ENCODE peak calls at places on chromosome 13, in eight cellular contexts. W is foreskin fibroblast, Q is GM23248, V is ovary, G is left lung, N is MM.1S, A is heart right ventricle, Z is uterus. I is an unnamed sample.

GRCh38 chr13:36639610-36640009 is 34.2 kb upstream of the SERTM1 start:
- DNase-seq in G (no peak), Q (no peak), A (no peak), W (no peak), V (no peak), Z (no peak), N (no peak), I (no peak)

GRCh38 chr13:39577833-39578232 is 25.2 kb downstream of the LHFPL6 start:
- DNase-seq in W (no peak), Q (no peak), N (no peak), A (peak), V (no peak), G (no peak), Z (no peak), I (no peak)

GRCh38 chr13:40176242-40176641 is 490.2 kb downstream of the FOXO1 start:
- DNase-seq in A (no peak), V (no peak), Q (no peak), N (no peak), Z (no peak), G (no peak), W (no peak), I (no peak)

GRCh38 chr13:78102121-78102677 is 183.6 kb upstream of the EDNRB start:
- DNase-seq in Q (peak), G (no peak), W (peak), Z (peak), N (peak), A (peak), V (no peak), I (no peak)

GRCh38 chr13:94435604-94436226 is 43.8 kb downstream of the DCT start:
- DNase-seq in Z (no peak), A (no peak), Q (peak), W (peak), G (no peak), V (no peak), N (peak), I (peak)

GRCh38 chr13:32228330-32229041 is 86.7 kb downstream of the ZAR1L start:
- DNase-seq in N (no peak), A (no peak), G (no peak), V (no peak), W (peak), Q (peak), Z (no peak), I (no peak)

GRCh38 chr13:93947651-93948050 is 531.8 kb downstream of the DCT start:
- DNase-seq in Q (no peak), Z (no peak), A (no peak), V (no peak), N (peak), G (no peak), W (no peak), I (no peak)

GRCh38 chr13:44373601-44374347 is at the start of gene SERP2:
- DNase-seq in Z (peak), A (peak), W (peak), N (no peak), V (peak), G (peak), Q (peak), I (peak)

GRCh38 chr13:88459335-88459734 is 788.2 kb downstream of the SLITRK5 start:
- DNase-seq in W (no peak), N (no peak), Z (no peak), V (no peak), Q (no peak), G (no peak), A (no peak), I (no peak)

GRCh38 chr13:67554746-67555452 is 324.8 kb upstream of the PCDH9 start:
- DNase-seq in W (peak), Q (no peak), G (no peak), V (no peak), A (no peak), N (no peak), Z (no peak), I (no peak)

GRCh38 chr13:96091164-96091931 is 1.4 kb downstream of the HS6ST3 start:
- DNase-seq in A (peak), W (peak), Q (peak), V (no peak), Z (peak), G (peak), N (no peak), I (peak)

GRCh38 chr13:96091932-96092253 is 2.0 kb downstream of the HS6ST3 start:
- DNase-seq in N (no peak), G (no peak), Q (no peak), A (no peak), V (no peak), W (no peak), Z (no peak), I (no peak)

GRCh38 chr13:96090240-96091101 is 564 bp downstream of the HS6ST3 start:
- DNase-seq in N (peak), W (peak), V (no peak), Q (peak), A (no peak), G (peak), Z (peak), I (peak)

GRCh38 chr13:96089139-96089538 is 768 bp upstream of the HS6ST3 start:
- DNase-seq in N (no peak), Q (no peak), Z (no peak), W (no peak), A (no peak), V (no peak), G (no peak), I (no peak)

GRCh38 chr13:96089749-96090239 is at the start of gene HS6ST3:
- DNase-seq in N (peak), A (peak), Z (peak), W (peak), G (peak), Q (peak), V (no peak), I (peak)
- H3K4me3 ChIP-seq in N (peak), A (peak), Z (peak), W (peak), G (peak), Q (peak), V (peak), I (peak)

DNA sequence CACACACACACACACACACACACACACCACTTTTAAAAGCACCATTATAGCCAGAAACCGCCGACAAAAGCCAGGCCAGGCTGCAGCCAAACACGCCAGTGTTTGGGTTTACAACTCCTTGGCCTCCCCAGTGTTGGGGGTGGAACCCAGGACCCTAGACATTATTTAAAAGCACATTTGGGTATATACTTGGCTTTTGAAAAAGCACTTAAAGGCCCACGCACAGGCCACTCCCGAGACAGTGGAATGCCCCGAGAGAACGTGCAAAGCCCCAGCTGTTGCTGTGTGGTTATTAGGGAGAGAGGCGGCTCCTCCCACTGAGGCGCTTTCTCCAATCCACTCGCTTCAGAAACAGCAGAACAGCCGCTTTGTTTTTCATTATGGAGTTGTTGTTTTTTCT is 38.2 kb downstream of the GGACT start:
- DNase-seq in Q (peak), W (peak), Z (peak), V (no peak), A (peak), N (no peak), G (peak), I (no peak)
- H3K4me3 ChIP-seq in Q (peak), W (peak), Z (peak), V (peak), A (no peak), N (no peak), G (no peak), I (no peak)

DNA sequence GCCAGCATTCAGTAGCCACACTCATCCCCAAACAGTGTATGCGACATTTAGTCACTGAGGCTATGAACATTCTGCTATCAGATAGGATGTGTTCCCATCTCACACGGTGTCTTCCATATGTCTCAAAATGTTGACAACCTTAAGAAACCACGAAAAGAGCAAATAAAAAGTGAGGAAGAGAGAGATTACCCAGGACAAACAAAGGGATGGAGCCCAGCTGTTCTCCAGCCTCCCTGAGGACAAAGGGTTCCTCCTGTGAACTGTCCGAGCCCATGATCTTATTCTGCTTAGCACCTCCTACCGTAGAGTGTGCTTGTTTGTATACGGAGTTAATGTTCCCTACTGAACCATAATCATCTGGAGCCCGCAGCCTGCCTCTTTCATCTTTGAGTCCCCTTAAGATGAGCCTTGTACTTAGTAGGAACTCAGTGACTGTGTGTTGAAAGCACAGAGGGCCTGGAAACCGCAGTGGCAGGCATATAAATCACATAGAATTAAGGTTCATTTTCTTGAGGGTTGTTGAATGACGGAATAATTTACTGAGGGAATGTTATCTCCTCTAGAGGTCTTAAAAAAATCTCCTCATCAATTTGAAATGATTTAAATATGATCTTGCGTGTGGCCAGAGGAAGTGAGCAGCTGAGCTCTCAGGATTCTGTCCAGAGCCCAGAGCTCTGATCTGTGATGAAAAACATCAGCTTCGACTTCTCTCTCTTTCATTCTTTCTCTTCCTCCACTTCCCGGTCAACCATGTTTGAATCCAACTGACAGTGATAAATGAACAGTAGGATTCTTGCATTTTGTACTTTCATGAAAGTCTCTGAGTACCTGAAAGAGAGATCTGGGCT is 200.5 kb downstream of the KLF5 start:
- DNase-seq in G (no peak), A (no peak), Q (no peak), W (peak), Z (peak), N (no peak), V (no peak), I (peak)
- H3K4me3 ChIP-seq in G (no peak), A (no peak), Q (no peak), W (no peak), Z (no peak), N (no peak), V (no peak), I (no peak)

GRCh38 chr13:46168818-46169217 is 13.2 kb downstream of the LCP1 start:
- DNase-seq in Z (no peak), G (no peak), A (no peak), V (no peak), W (no peak), N (no peak), Q (no peak), I (no peak)
- H3K4me3 ChIP-seq in Z (no peak), G (peak), A (no peak), V (no peak), W (no peak), N (no peak), Q (no peak), I (no peak)

DNA sequence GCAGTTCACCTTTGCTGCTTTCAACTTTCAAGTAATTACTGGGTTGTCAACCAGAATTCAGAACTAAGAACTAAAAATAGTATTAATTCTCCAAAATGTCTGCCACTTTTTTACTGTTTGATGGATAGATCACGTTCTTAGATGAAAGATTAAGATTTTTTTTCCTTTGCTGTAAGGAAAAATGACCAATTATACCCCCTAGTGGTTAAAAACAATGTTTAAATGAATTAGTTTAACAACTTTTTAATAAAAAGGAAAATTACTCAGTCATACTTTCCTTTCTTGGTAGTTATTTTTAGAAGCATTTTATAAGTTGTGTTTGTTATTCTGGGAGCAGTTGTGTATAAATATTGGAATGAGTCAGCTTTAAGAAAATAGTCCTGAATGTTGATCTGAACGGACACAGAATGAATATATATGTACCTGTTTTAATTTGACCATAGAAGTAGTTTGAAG is 4.6 kb downstream of the TM9SF2 start:
- DNase-seq in G (no peak), W (peak), Z (no peak), N (no peak), V (no peak), Q (peak), A (no peak), I (peak)
- H3K4me3 ChIP-seq in G (no peak), W (no peak), Z (no peak), N (no peak), V (no peak), Q (peak), A (peak), I (no peak)